ENCODE peak calls at places on chromosomes 12 and 14, in four cellular contexts. N is CD4-positive, CD25-positive, alpha-beta regulatory T cell; H is cardiac muscle cell; W is heart right ventricle. E is an unnamed sample.

GRCh38 chr14:63361790-63362189 is 43.1 kb upstream of the GPHB5 start:
- DNase-seq in N (peak; percentile 7), H (no peak), W (no peak), E (no peak)

GRCh38 chr12:31204995-31205582 is 120.9 kb downstream of the SINHCAF start:
- DNase-seq in N (peak; percentile 32), H (no peak), W (no peak), E (no peak)

GRCh38 chr14:78356406-78356805 is 186.2 kb downstream of the NRXN3 start:
- DNase-seq in N (no peak), H (no peak), W (no peak), E (no peak)

GRCh38 chr14:91554535-91555332 is 44.6 kb upstream of the PPP4R3A start:
- DNase-seq in N (no peak), H (no peak), W (no peak), E (no peak)

GRCh38 chr12:112121780-112122565 is 3.4 kb upstream of the TRAFD1 start:
- DNase-seq in N (no peak), H (peak; percentile 30), W (peak; percentile 80), E (no peak)

GRCh38 chr14:22420598-22421186 is 168.3 kb downstream of the DAD1 start:
- DNase-seq in N (no peak), H (no peak), W (no peak), E (no peak)

GRCh38 chr14:31265701-31266398 is 58.3 kb upstream of the HECTD1 start:
- DNase-seq in N (peak; percentile 69), H (no peak), W (no peak), E (no peak)

GRCh38 chr14:49863483-49864262 is 11.1 kb upstream of the NEMF start:
- DNase-seq in N (peak; percentile 66), H (peak; percentile 18), W (no peak), E (no peak)

GRCh38 chr12:71780207-71780822 is 25.7 kb downstream of the RAB21 start:
- DNase-seq in N (peak; percentile 60), H (peak; percentile 47), W (peak; percentile 47), E (peak; percentile 56)

GRCh38 chr12:98863167-98863566 is 218.1 kb downstream of the APAF1 start:
- DNase-seq in N (no peak), H (peak; percentile 23), W (no peak), E (no peak)

GRCh38 chr14:36217732-36218131 is 41.2 kb upstream of the PTCSC3 start:
- DNase-seq in N (no peak), H (no peak), W (no peak), E (no peak)

GRCh38 chr12:43676183-43676813 is 82.3 kb downstream of the PUS7L start:
- DNase-seq in N (peak; percentile 30), H (no peak), W (no peak), E (peak; percentile 57)

GRCh38 chr12:132284071-132284492 is 45.3 kb downstream of the GALNT9 start:
- DNase-seq in N (no peak), H (no peak), W (no peak), E (no peak)

GRCh38 chr14:88599761-88600439 is 37.1 kb downstream of the ZC3H14 start:
- DNase-seq in N (peak; percentile 74), H (no peak), W (no peak), E (no peak)

GRCh38 chr12:98345308-98345876 is 170.0 kb upstream of the TMPO start:
- DNase-seq in N (no peak), H (no peak), W (no peak), E (no peak)

GRCh38 chr12:93974252-93974651 is 174.1 kb upstream of the PLXNC1 start:
- DNase-seq in N (no peak), H (no peak), W (no peak), E (no peak)

GRCh38 chr14:53022593-53022992 is 71.7 kb upstream of the FERMT2 start:
- DNase-seq in N (no peak), H (no peak), W (no peak), E (no peak)

GRCh38 chr12:98058838-98059237 is 456.6 kb upstream of the TMPO start:
- DNase-seq in N (no peak), H (no peak), W (no peak), E (no peak)

DNA sequence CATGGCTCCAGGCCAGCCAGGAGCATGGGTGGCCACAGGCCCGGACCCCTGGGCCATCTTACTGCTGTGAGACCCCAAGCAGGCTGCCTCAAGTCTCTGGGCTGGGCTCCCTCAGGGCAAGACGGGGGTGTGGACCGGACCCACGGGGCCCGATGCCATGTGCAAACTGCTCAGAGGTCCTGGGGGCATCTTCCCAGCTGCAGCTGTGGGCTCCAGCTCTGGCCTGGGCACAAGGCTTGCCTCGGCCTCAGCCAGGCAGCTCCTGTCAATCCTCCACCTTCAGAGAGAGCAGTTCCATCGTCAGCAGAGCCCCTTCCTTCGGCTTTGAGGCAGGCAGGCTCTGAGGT is 12.4 kb upstream of the GPR132 start:
- DNase-seq in N (no peak), H (no peak), W (no peak), E (no peak)
- H3K4me1 ChIP-seq in N (peaks cover 33% of the 10 kb centered on the region), H (peaks cover 4% of the 10 kb centered on the region), W (peaks cover 25% of the 10 kb centered on the region), E (no peaks in the 10 kb centered on the region)

GRCh38 chr12:113905829-113906228 is 60.3 kb downstream of the RBM19 start:
- DNase-seq in N (no peak), H (no peak), W (no peak), E (no peak)
- H3K4me3 ChIP-seq in N (no peak overlapping the region), H (no peak overlapping the region), W (no peak overlapping the region), E (no peak overlapping the region)

GRCh38 chr14:54533100-54533499 is 23.4 kb downstream of the CGRRF1 start:
- DNase-seq in N (no peak), H (no peak), W (no peak), E (no peak)
- H3K4me1 ChIP-seq in N (no peaks in the 10 kb centered on the region), H (no peaks in the 10 kb centered on the region), W (no peaks in the 10 kb centered on the region), E (peaks cover 8% of the 10 kb centered on the region)

GRCh38 chr14:54817506-54817905 is 85.1 kb downstream of the GCH1 start:
- DNase-seq in N (no peak), H (no peak), W (no peak), E (no peak)

GRCh38 chr14:54815016-54815415 is 87.6 kb downstream of the GCH1 start:
- DNase-seq in N (no peak), H (no peak), W (no peak), E (no peak)

GRCh38 chr14:54814076-54814475 is 88.5 kb downstream of the GCH1 start:
- DNase-seq in N (peak; percentile 32), H (no peak), W (no peak), E (no peak)

GRCh38 chr14:54816450-54816849 is 86.2 kb downstream of the GCH1 start:
- DNase-seq in N (no peak), H (no peak), W (no peak), E (no peak)

DNA sequence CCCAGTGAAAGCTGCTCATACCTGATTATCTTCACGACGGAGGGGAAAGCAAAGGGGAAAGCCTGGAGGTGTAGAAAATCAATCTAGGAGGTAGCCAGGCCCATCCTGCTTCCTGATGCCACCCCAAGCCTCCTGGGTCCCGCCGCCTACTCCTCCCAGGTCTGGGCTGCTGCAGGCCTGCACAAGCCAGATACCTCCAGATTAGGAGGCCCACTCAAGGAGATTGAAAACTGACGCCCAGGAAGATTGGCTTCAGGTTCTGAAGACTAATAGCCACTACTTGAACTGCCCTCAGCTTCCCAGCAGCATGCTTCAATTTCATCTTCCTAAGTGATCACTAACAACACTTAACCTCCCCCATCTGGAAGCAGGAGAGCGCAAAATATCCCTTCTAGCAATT is 87.1 kb downstream of the GCH1 start:
- DNase-seq in N (no peak), H (no peak), W (no peak), E (no peak)
- H3K4me3 ChIP-seq in N (no peak overlapping the region), H (no peak overlapping the region), W (no peak overlapping the region), E (no peak overlapping the region)